ENCODE peak calls at places on chromosomes 5 and 9, in eight cellular contexts. S, K, L, F, X, M, J and Y are unnamed samples.

GRCh38 chr5:147855774-147856069 is 22.8 kb upstream of the SCGB3A2 start:
- DNase-seq in S (no peak), K (no peak), L (no peak), F (no peak), X (no peak), M (no peak), J (no peak), Y (no peak)

GRCh38 chr9:75664597-75664996 is 225.9 kb upstream of the PCSK5 start:
- DNase-seq in S (no peak), K (no peak), L (no peak), F (no peak), X (no peak), M (no peak), J (no peak), Y (no peak)

GRCh38 chr9:19028835-19029451 is 4.1 kb downstream of the SAXO1 start:
- DNase-seq in S (peak; percentile 86), K (no peak), L (peak; percentile 52), F (no peak), X (peak; percentile 65), M (peak; percentile 70), J (peak; percentile 51), Y (no peak)

GRCh38 chr9:135498381-135499126 is 1.9 kb upstream of the MRPS2 start:
- DNase-seq in S (no peak), K (no peak), L (no peak), F (no peak), X (no peak), M (no peak), J (no peak), Y (no peak)

GRCh38 chr9:75855509-75855908 is 35.0 kb upstream of the PCSK5 start:
- DNase-seq in S (peak; percentile 30), K (no peak), L (peak; percentile 46), F (no peak), X (peak; percentile 14), M (peak; percentile 8), J (no peak), Y (no peak)

GRCh38 chr5:147055850-147056523 is 177.4 kb upstream of the PPP2R2B start:
- DNase-seq in S (no peak), K (no peak), L (no peak), F (no peak), X (no peak), M (no peak), J (no peak), Y (no peak)

GRCh38 chr9:14245901-14246525 is 67.9 kb downstream of the NFIB start:
- DNase-seq in S (peak; percentile 81), K (no peak), L (no peak), F (no peak), X (no peak), M (peak; percentile 68), J (no peak), Y (no peak)

GRCh38 chr9:120387257-120387999 is 192.5 kb downstream of the CDK5RAP2 start:
- DNase-seq in S (no peak), K (no peak), L (no peak), F (peak; percentile 76), X (no peak), M (no peak), J (no peak), Y (no peak)

GRCh38 chr5:43773032-43773830 is 170.3 kb downstream of the NNT start:
- DNase-seq in S (peak; percentile 94), K (no peak), L (peak; percentile 1), F (no peak), X (no peak), M (peak; percentile 91), J (no peak), Y (no peak)

GRCh38 chr9:69223605-69224004 is 49.5 kb downstream of the TJP2 start:
- DNase-seq in S (peak; percentile 68), K (no peak), L (peak; percentile 31), F (no peak), X (peak; percentile 12), M (peak; percentile 73), J (no peak), Y (peak; percentile 44)

GRCh38 chr5:154101184-154101583 is 62.4 kb downstream of the MFAP3 start:
- DNase-seq in S (no peak), K (no peak), L (no peak), F (no peak), X (no peak), M (no peak), J (no peak), Y (no peak)

GRCh38 chr5:147737921-147738320 is 44.6 kb downstream of the JAKMIP2 start:
- DNase-seq in S (no peak), K (no peak), L (no peak), F (no peak), X (no peak), M (no peak), J (no peak), Y (no peak)

GRCh38 chr5:64635056-64635686 is 55.1 kb upstream of the SHISAL2B start:
- DNase-seq in S (peak; percentile 64), K (no peak), L (peak; percentile 47), F (no peak), X (peak; percentile 43), M (peak; percentile 24), J (peak; percentile 37), Y (no peak)

GRCh38 chr5:160772854-160773253 is 79.2 kb downstream of the ATP10B start:
- DNase-seq in S (no peak), K (no peak), L (no peak), F (no peak), X (no peak), M (no peak), J (no peak), Y (no peak)

GRCh38 chr5:43482490-43483064 is 1.1 kb downstream of the TMEM267 start:
- DNase-seq in S (peak; percentile 58), K (no peak), L (peak; percentile 42), F (no peak), X (no peak), M (peak; percentile 69), J (no peak), Y (no peak)

GRCh38 chr5:1888541-1889251 is 6.0 kb upstream of the IRX4 start:
- DNase-seq in S (no peak), K (no peak), L (no peak), F (no peak), X (no peak), M (no peak), J (no peak), Y (no peak)

GRCh38 chr5:148397968-148398595 is 14.3 kb downstream of the FBXO38 start:
- DNase-seq in S (no peak), K (no peak), L (no peak), F (no peak), X (no peak), M (no peak), J (no peak), Y (no peak)

GRCh38 chr9:137268538-137269201 is 8.9 kb upstream of the TOR4A start:
- DNase-seq in S (no peak), K (no peak), L (peak; percentile 32), F (no peak), X (no peak), M (no peak), J (no peak), Y (no peak)

GRCh38 chr9:137269231-137269772 is 8.2 kb upstream of the TOR4A start:
- DNase-seq in S (no peak), K (peak; percentile 64), L (peak; percentile 82), F (peak; percentile 87), X (peak; percentile 70), M (peak; percentile 32), J (no peak), Y (no peak)

GRCh38 chr9:137266589-137267453 is 10.7 kb upstream of the TOR4A start:
- DNase-seq in S (no peak), K (no peak), L (no peak), F (no peak), X (no peak), M (no peak), J (no peak), Y (no peak)

GRCh38 chr9:137266162-137266527 is 11.0 kb downstream of the NELFB start:
- DNase-seq in S (no peak), K (no peak), L (no peak), F (no peak), X (no peak), M (no peak), J (no peak), Y (no peak)

DNA sequence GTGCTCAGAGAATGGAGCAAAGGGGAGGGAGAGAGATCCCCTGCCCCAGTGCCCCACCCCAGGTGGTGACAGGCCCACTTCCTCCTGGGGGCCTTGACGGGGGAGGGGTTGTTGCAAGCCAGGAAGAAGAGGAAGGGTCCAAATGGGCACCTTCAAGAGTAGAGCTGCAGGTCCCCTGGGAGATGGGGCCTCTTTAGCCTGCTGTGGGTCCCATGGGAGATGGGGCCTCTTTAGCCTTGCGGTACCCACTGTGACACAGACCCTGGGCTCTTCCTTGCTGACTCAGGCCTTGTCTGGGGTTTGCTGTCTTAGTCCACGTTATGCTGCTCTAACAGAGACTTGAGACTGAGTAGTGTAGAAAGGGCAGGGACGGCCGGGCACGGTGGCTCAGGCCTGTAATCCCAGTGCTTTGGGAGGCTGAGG is 9.6 kb upstream of the TOR4A start:
- DNase-seq in S (no peak), K (no peak), L (peak; percentile 98), F (no peak), X (peak; percentile 77), M (no peak), J (no peak), Y (no peak)
- H3K4me3 ChIP-seq in S (no peak overlapping the region), K (no peak overlapping the region), L (peak overlapping the region; percentile 65), F (no peak overlapping the region), X (no peak overlapping the region), M (no peak overlapping the region), J (no peak overlapping the region), Y (no peak overlapping the region)

DNA sequence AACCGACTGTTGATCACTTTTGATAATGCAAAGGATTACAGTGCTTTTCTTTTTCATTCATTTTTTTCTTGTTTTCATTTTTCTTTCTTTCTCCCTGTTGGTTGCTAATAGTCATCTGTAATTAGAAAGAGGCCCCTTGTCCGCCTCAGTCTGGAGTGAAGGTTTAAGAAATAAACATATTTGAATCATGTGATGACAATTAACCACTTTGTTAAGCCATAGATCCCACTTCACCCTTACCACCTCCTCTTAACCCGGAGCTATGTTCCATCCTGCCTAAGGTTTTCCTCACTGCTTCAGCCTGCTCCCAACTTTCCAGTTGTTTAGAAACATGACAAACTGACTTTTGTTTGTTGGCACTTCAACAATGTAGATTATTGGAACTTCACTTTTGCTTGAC is 37.4 kb upstream of the SSBP2 start:
- DNase-seq in S (no peak), K (no peak), L (no peak), F (no peak), X (no peak), M (no peak), J (no peak), Y (no peak)
- H3K4me3 ChIP-seq in S (no peak overlapping the region), K (no peak overlapping the region), L (peak overlapping the region; percentile 20), F (no peak overlapping the region), X (no peak overlapping the region), M (no peak overlapping the region), J (no peak overlapping the region), Y (no peak overlapping the region)

GRCh38 chr5:39058178-39058577 is 16.0 kb downstream of the RICTOR start:
- DNase-seq in S (no peak), K (no peak), L (no peak), F (no peak), X (no peak), M (no peak), J (no peak), Y (no peak)
- H3K4me3 ChIP-seq in S (peak overlapping the region; percentile 46), K (no peak overlapping the region), L (peak overlapping the region; percentile 32), F (no peak overlapping the region), X (peak overlapping the region; percentile 51), M (peak overlapping the region; percentile 43), J (no peak overlapping the region), Y (peak overlapping the region; percentile 5)

DNA sequence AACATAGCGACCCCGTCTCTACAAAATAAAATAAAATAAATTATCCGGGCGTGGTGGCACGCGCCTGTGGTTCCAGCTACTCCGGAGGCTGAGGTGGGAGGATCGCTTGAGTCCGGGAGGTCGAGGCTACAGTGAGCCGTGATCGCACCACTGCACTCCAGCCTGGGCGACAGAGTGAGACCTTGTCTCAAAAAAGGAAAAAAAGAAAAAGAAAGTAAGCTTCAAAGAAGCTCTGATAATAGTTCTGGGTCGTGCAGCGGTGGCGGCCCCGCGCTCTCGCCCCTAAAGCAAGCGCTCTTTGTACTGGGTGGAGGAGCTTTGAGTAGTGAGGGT is 6.8 kb downstream of the TLX3 start:
- DNase-seq in S (no peak), K (no peak), L (no peak), F (no peak), X (no peak), M (no peak), J (no peak), Y (no peak)
- H3K4me3 ChIP-seq in S (no peak overlapping the region), K (no peak overlapping the region), L (no peak overlapping the region), F (no peak overlapping the region), X (no peak overlapping the region), M (no peak overlapping the region), J (no peak overlapping the region), Y (no peak overlapping the region)